ENCODE peak calls at places on chromosomes 1 and 21, in four cellular contexts. B is uterus, H is endothelial cell of umbilical vein, L is Panc1. Y is an unnamed sample. For H3K36me3, the result is how much of the 10 kb centered on the place peaks cover.

GRCh38 chr1:213984387-213985180 is 3.2 kb upstream of the PROX1 start:
- DNase-seq in L (no peak), H (no peak), B (no peak), Y (no peak)

GRCh38 chr1:117860906-117861610 is 68.4 kb downstream of the GDAP2 start:
- DNase-seq in B (no peak), H (no peak), L (no peak), Y (no peak)

GRCh38 chr1:228141871-228142615 is 2.0 kb downstream of the GUK1 start:
- DNase-seq in B (peak), H (peak), L (no peak), Y (no peak)

GRCh38 chr1:118247593-118247992 is 62.6 kb upstream of the SPAG17 start:
- DNase-seq in L (no peak), H (no peak), B (no peak), Y (no peak)

GRCh38 chr1:36085126-36085525 is 1.2 kb downstream of the TEKT2 start:
- DNase-seq in B (no peak), L (no peak), H (no peak), Y (no peak)

GRCh38 chr1:47592296-47592975 is 154.6 kb downstream of the FOXD2 start:
- DNase-seq in B (no peak), H (no peak), L (no peak), Y (no peak)

GRCh38 chr1:46181343-46182260 is 5.3 kb upstream of the P3R3URF start:
- DNase-seq in B (no peak), L (no peak), H (peak), Y (no peak)

GRCh38 chr1:224065455-224065854 is 48.5 kb upstream of the FBXO28 start:
- DNase-seq in L (no peak), H (no peak), B (no peak), Y (no peak)

GRCh38 chr1:184590163-184590750 is 164.4 kb downstream of the EDEM3 start:
- DNase-seq in L (no peak), H (no peak), B (no peak), Y (no peak)

GRCh38 chr1:209662879-209663327 is 10.7 kb upstream of the LAMB3 start:
- DNase-seq in H (no peak), L (no peak), B (no peak), Y (no peak)

GRCh38 chr1:45982359-45982758 is 150.1 kb downstream of the PIK3R3 start:
- DNase-seq in B (no peak), H (no peak), L (no peak), Y (no peak)

GRCh38 chr1:12475158-12475934 is 142.7 kb downstream of the DHRS3 start:
- DNase-seq in H (no peak), L (no peak), B (no peak), Y (no peak)

GRCh38 chr1:152673016-152673415 is 2.1 kb upstream of the LCE2C start:
- DNase-seq in H (no peak), L (no peak), B (no peak), Y (no peak)

GRCh38 chr1:43946244-43947060 is at the start of gene IPO13:
- DNase-seq in H (peak), B (peak), L (peak), Y (peak)

GRCh38 chr1:55775007-55775406 is 559.8 kb upstream of the USP24 start:
- DNase-seq in H (no peak), B (no peak), L (no peak), Y (no peak)

GRCh38 chr1:15242766-15243165 is 4.3 kb upstream of the FHAD1 start:
- DNase-seq in B (no peak), H (no peak), L (no peak), Y (no peak)
- TF ChIP-seq CTCF in B (no peak), H (no peak), L (no peak), Y (no peak)

GRCh38 chr1:18109058-18109755 is 1.6 kb downstream of the IGSF21 start:
- DNase-seq in B (no peak), H (no peak), L (no peak), Y (no peak)
- H3K4me3 ChIP-seq in B (no peak), H (no peak), L (no peak), Y (no peak)

GRCh38 chr21:46401186-46401910 is 57.3 kb upstream of the DIP2A start:
- DNase-seq in L (no peak), B (no peak), H (no peak), Y (no peak)
- H3K36me3 ChIP-seq in L (under half), B (under half), H (under half), Y (under half)

GRCh38 chr1:165869343-165869742 is 41.9 kb downstream of the UCK2 start:
- DNase-seq in L (no peak), B (no peak), H (no peak), Y (no peak)
- TF ChIP-seq CTCF in L (no peak), B (no peak), H (no peak), Y (peak)

GRCh38 chr1:41673355-41673754 is 188.9 kb upstream of the EDN2 start:
- DNase-seq in L (no peak), H (no peak), B (no peak), Y (no peak)

GRCh38 chr1:41674501-41674900 is 190.0 kb upstream of the EDN2 start:
- DNase-seq in H (no peak), B (no peak), L (no peak), Y (no peak)

GRCh38 chr1:41672173-41672572 is 187.7 kb upstream of the EDN2 start:
- DNase-seq in B (no peak), L (no peak), H (no peak), Y (peak)

GRCh38 chr1:41672641-41673313 is 188.3 kb upstream of the EDN2 start:
- DNase-seq in B (no peak), L (no peak), H (no peak), Y (no peak)

DNA sequence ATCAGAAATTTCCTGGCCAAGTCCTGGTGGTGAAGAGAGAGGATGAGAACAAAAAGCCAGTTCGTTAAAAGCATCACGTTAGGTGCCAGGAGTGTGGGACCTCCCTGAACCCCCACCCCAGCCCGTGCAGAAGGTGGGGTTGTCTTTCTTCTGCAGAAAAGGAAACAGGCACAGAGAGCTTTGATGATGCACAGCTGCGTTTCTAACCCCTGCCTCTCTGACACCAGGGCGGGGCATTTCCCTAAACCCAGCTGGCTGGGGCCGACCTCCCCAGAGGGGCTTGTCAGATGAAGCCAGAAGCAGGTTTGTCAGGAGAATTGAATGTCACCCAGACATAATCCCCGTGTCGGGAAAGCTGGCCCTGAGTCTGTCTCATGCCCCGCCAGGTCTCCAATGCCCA is 189.3 kb upstream of the EDN2 start:
- DNase-seq in B (no peak), L (no peak), H (no peak), Y (no peak)
- H3K4me3 ChIP-seq in B (no peak), L (no peak), H (no peak), Y (no peak)

DNA sequence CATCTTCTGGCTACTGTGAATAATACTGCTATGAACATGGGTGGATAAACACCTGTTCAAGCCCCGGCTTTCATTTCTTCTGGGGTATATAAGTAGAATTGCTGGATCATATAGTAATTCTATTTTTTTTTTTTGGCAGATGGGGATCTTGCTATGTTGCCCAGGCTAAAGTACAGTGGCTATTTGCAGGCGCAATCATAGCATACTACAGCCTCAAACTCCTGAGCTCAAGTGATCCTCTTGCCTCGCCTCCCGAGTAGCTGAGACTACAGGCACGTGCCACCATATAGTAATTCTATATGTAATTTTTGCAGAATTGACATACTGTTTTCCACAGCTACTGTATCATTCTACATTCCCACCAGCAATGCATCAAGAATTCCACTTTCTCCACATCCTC is 27.8 kb downstream of the UBR4 start:
- DNase-seq in H (no peak), L (no peak), B (no peak), Y (no peak)
- H3K36me3 ChIP-seq in H (under half), L (half or more), B (under half), Y (under half)

DNA sequence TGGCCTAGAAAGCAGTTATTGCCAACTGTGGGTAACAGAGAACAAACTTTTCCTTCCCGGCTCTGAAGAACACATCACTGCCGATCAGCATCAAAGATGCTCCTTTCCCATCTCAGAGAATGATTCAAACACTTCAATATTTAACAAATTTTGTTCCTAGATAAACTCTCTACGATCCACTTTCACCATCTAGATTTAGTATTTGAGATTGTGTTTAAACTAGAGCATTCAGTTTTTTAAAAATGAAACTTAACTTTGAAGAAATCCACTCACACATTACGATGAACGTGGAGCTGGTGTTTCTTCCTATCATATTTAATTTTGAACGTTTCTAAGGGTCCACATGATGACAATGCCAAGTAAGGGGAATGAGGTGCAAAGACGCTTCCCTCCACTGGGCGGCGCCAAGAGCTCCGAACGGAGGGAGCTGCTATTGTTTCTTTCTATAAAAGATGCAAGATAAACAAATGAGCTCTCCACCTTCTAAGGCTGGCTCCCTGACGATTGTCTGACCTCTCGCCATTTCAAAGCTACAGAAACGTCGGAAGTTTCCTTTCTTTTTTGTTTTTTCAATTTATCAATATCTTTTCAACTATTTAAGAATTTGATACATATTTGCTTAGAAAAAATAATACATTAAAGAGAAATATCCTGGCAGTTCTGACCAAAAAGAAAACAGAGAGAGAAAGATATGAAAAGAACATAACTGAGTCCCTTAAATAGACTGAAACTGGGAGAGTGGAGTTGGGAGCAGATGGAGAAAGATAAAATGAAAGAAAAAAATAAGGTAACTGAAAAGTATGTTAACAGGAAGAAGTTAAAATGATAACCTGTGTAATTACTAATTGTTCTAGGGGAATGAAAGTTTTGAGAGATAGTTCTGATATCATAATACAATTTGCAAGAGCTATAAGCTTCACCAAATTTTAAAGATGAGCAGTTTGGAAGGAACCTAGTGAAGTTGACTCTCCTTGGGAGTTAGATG is 4.4 kb upstream of the BARHL2 start:
- DNase-seq in H (peak), B (no peak), L (peak), Y (no peak)
- TF ChIP-seq CTCF in H (peak), B (peak), L (peak), Y (peak)

GRCh38 chr1:5424802-5425201 is 567.4 kb downstream of the NPHP4 start:
- DNase-seq in H (no peak), L (no peak), B (no peak), Y (no peak)
- H3K4me3 ChIP-seq in H (no peak), L (no peak), B (no peak), Y (no peak)

DNA sequence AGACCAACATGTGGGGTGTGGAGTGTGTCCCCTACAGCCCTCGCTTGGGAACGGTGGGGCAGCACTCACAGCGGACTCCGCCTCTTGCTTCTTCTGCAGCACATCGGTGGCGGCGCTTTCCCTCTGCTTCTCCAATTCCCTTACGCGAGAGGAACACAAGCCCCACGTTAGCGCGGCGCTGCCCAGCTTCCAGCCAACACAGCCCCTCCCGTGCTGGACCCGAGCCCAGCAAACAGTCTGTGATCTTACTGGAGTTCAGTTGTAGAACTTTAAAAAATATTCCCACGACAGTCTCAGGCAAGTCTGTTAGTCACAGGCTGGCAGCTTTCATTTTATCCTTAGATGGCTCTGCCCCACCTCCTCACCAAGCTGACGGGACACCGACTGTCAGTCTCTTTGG is 13.6 kb downstream of the THAP3 start:
- DNase-seq in B (peak), H (no peak), L (no peak), Y (no peak)
- H3K36me3 ChIP-seq in B (under half), H (under half), L (under half), Y (under half)